ENCODE peak calls at places on chromosome 12, in ten cellular contexts. N is astrocyte; K is tibial artery; W is uterus; R is neuronal stem cell; Z is lung; U is fibroblast of lung; F is tibial nerve; L is adrenal gland; J is CD4-positive, alpha-beta memory T cell. P is an unnamed sample. For H3K4me1 and H3K36me3, the result is how much of the 10 kb centered on the place peaks cover.

GRCh38 chr12:40439771-40440492 is 215.1 kb downstream of the LRRK2 start:
- DNase-seq in U (no peak), J (no peak), W (no peak), N (no peak), L (no peak), F (no peak), K (no peak), Z (no peak), R (no peak), P (no peak)

GRCh38 chr12:80044694-80045046 is 54.7 kb upstream of the OTOGL start:
- DNase-seq in R (no peak), N (peak), K (no peak), W (no peak), F (no peak), U (peak), L (no peak), Z (no peak), J (no peak), P (no peak)

GRCh38 chr12:119864591-119864990 is 12.5 kb downstream of the CIT start:
- DNase-seq in N (no peak), F (no peak), R (no peak), L (no peak), K (no peak), W (no peak), Z (no peak), U (no peak), J (no peak), P (no peak)

GRCh38 chr12:56688846-56689113 is 696 bp upstream of the PTGES3 start:
- DNase-seq in L (no peak), J (no peak), K (no peak), N (no peak), U (no peak), R (no peak), Z (no peak), W (no peak), F (no peak), P (no peak)

GRCh38 chr12:53078425-53079225 is 565 bp downstream of the SPRYD3 start:
- DNase-seq in K (peak), R (no peak), U (peak), Z (no peak), J (no peak), W (no peak), F (no peak), N (no peak), L (peak), P (no peak)

GRCh38 chr12:56080556-56081138 is 682 bp downstream of the ERBB3 start:
- DNase-seq in J (no peak), W (no peak), U (no peak), F (no peak), K (no peak), R (no peak), N (no peak), L (no peak), Z (peak), P (no peak)

GRCh38 chr12:104360988-104361707 is 57.6 kb downstream of the EID3 start:
- DNase-seq in N (peak), R (no peak), Z (no peak), K (no peak), W (no peak), U (peak), J (no peak), F (no peak), L (no peak), P (no peak)

GRCh38 chr12:79698966-79699365 is 8.2 kb upstream of the PAWR start:
- DNase-seq in R (no peak), W (no peak), L (no peak), F (no peak), Z (no peak), U (no peak), N (no peak), K (no peak), J (no peak), P (no peak)

GRCh38 chr12:127485528-127485927 is 781.4 kb upstream of the TMEM132C start:
- DNase-seq in F (no peak), Z (no peak), W (no peak), U (peak), J (no peak), K (no peak), R (no peak), L (no peak), N (peak), P (no peak)

GRCh38 chr12:47768323-47768811 is 4.7 kb upstream of the SLC48A1 start:
- DNase-seq in Z (no peak), U (peak), W (no peak), K (no peak), F (no peak), J (no peak), R (no peak), L (no peak), N (peak), P (no peak)

GRCh38 chr12:47808574-47809380 is 10.9 kb downstream of the HDAC7 start:
- DNase-seq in L (no peak), N (no peak), R (no peak), U (no peak), F (no peak), W (no peak), J (peak), K (no peak), Z (no peak), P (peak)

GRCh38 chr12:120132437-120132836 is 15.9 kb upstream of the RAB35 start:
- DNase-seq in K (no peak), F (no peak), Z (no peak), J (no peak), N (no peak), R (no peak), L (no peak), W (no peak), U (no peak), P (no peak)

GRCh38 chr12:97567619-97568110 is 105.1 kb downstream of the RMST start:
- DNase-seq in R (no peak), K (no peak), W (no peak), L (no peak), Z (no peak), F (no peak), J (no peak), N (no peak), U (no peak), P (no peak)

GRCh38 chr12:613996-614726 is 49.1 kb downstream of the NINJ2 start:
- DNase-seq in N (no peak), F (no peak), K (peak), R (no peak), Z (no peak), J (peak), L (no peak), U (peak), W (no peak), P (no peak)

GRCh38 chr12:12810507-12811143 is 2.5 kb upstream of the DDX47 start:
- DNase-seq in W (no peak), F (no peak), N (no peak), R (no peak), Z (no peak), L (no peak), U (no peak), K (no peak), J (no peak), P (no peak)

GRCh38 chr12:25495336-25496097 is 57.6 kb downstream of the LMNTD1 start:
- DNase-seq in U (peak), K (no peak), R (no peak), Z (no peak), W (no peak), L (no peak), F (no peak), J (no peak), N (peak), P (no peak)

GRCh38 chr12:6230321-6231110 is 30.3 kb downstream of the CD9 start:
- DNase-seq in R (no peak), J (peak), U (peak), F (peak), W (peak), L (peak), K (peak), Z (peak), N (peak), P (peak)

GRCh38 chr12:1912580-1913376 is 5.7 kb downstream of the CACNA2D4 start:
- DNase-seq in J (no peak), R (no peak), N (no peak), Z (peak), U (no peak), L (peak), W (peak), F (no peak), K (no peak), P (no peak)

GRCh38 chr12:43044241-43044640 is 454.7 kb upstream of the PRICKLE1 start:
- DNase-seq in U (no peak), Z (no peak), R (no peak), L (no peak), N (no peak), W (no peak), F (no peak), K (no peak), J (no peak), P (no peak)

GRCh38 chr12:114168061-114168460 is 201.9 kb upstream of the RBM19 start:
- DNase-seq in Z (no peak), J (no peak), W (no peak), U (peak), F (no peak), N (peak), R (no peak), L (no peak), K (no peak), P (no peak)

GRCh38 chr12:30764251-30764650 is 9.5 kb upstream of the CAPRIN2 start:
- DNase-seq in W (no peak), U (no peak), N (no peak), J (no peak), F (no peak), K (no peak), R (no peak), Z (no peak), L (no peak), P (no peak)

GRCh38 chr12:49352351-49352750 is 5.7 kb downstream of the DNAJC22 start:
- DNase-seq in F (no peak), L (no peak), N (no peak), Z (no peak), U (no peak), J (no peak), K (peak), W (no peak), R (no peak), P (no peak)
- H3K27ac ChIP-seq in F (no peak), L (no peak), N (no peak), Z (no peak), U (no peak), J (no peak), K (no peak), W (no peak), R (no peak), P (no peak)

GRCh38 chr12:124486346-124486963 is 81.0 kb downstream of the NCOR2 start:
- DNase-seq in F (no peak), Z (no peak), N (no peak), J (no peak), R (no peak), K (no peak), L (no peak), U (no peak), W (no peak), P (no peak)
- H3K4me1 ChIP-seq in F (under half), Z (under half), N (under half), J (under half), R (under half), K (under half), L (under half), U (under half), W (under half), P (under half)

GRCh38 chr12:132635076-132635955 is 16.7 kb downstream of the P2RX2 start:
- DNase-seq in F (no peak), Z (no peak), N (no peak), J (no peak), L (no peak), R (no peak), K (peak), W (no peak), U (no peak), P (no peak)

GRCh38 chr12:132640936-132641335 is 22.4 kb downstream of the P2RX2 start:
- DNase-seq in Z (no peak), F (no peak), N (no peak), J (no peak), L (no peak), K (peak), R (no peak), U (no peak), W (no peak), P (no peak)

GRCh38 chr12:132638541-132639408 is 20.2 kb downstream of the P2RX2 start:
- DNase-seq in K (no peak), F (peak), Z (no peak), J (no peak), N (peak), U (peak), W (peak), R (no peak), L (no peak), P (no peak)

GRCh38 chr12:132639996-132640520 is 21.5 kb downstream of the P2RX2 start:
- DNase-seq in Z (no peak), N (no peak), W (no peak), K (peak), R (no peak), F (no peak), L (no peak), J (no peak), U (no peak), P (no peak)

DNA sequence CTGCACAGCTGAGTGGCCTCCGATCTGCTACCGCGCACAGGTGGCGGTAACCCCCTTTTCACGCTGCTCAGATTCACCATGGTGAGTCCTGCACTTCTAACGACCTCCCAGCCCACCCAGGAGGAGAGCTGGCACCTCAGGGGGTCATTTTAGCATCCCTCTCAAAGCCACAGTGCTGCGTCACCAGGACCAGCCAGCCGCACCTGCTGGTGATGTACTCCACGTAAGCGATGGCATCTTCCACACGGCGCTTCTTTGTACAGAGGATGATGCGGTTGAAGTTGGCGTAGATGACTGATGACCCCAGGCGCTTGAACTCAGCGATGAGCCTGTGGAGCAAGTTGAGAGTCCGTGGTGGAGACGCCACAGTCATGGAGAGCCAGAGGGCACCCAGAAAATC is 19.2 kb downstream of the P2RX2 start:
- DNase-seq in W (no peak), N (no peak), L (no peak), K (no peak), F (no peak), R (no peak), U (no peak), Z (no peak), J (no peak), P (no peak)
- H3K36me3 ChIP-seq in W (under half), N (under half), L (under half), K (half or more), F (under half), R (half or more), U (under half), Z (half or more), J (half or more), P (half or more)

GRCh38 chr12:19402211-19402610 is 37.1 kb upstream of the AEBP2 start:
- DNase-seq in W (no peak), R (no peak), F (no peak), J (no peak), L (no peak), U (no peak), Z (no peak), K (no peak), N (no peak), P (no peak)
- H3K27ac ChIP-seq in W (no peak), R (no peak), F (no peak), J (no peak), L (no peak), U (no peak), Z (no peak), K (no peak), N (no peak), P (no peak)

DNA sequence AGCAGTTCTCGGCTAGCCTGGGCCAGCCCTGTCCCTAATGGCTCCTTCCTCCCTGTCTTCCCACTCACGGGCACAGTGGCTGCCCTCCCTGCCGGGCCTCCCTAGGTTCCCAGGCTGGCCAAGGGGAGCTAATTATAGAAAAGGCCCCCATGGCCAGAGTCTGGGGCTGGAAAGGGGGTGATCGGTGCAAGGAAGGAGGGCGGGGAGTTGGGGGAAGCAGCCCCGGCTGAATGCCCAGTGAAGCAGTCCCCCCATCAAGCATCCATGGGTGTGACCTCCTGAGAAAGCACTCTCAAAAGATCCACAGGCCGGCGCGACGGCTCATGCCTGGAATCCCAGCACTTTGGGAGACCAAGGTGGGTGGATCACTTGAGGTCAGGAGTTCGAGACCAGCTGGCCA is 54.9 kb downstream of the TESC start:
- DNase-seq in R (no peak), J (no peak), F (no peak), N (no peak), U (no peak), W (no peak), K (no peak), L (no peak), Z (no peak), P (no peak)
- H3K4me1 ChIP-seq in R (under half), J (under half), F (under half), N (under half), U (under half), W (under half), K (under half), L (under half), Z (under half), P (under half)

GRCh38 chr12:118391424-118391823 is 15.1 kb downstream of the SUDS3 start:
- DNase-seq in K (no peak), F (no peak), W (no peak), J (no peak), L (no peak), N (no peak), Z (no peak), R (no peak), U (no peak), P (no peak)

DNA sequence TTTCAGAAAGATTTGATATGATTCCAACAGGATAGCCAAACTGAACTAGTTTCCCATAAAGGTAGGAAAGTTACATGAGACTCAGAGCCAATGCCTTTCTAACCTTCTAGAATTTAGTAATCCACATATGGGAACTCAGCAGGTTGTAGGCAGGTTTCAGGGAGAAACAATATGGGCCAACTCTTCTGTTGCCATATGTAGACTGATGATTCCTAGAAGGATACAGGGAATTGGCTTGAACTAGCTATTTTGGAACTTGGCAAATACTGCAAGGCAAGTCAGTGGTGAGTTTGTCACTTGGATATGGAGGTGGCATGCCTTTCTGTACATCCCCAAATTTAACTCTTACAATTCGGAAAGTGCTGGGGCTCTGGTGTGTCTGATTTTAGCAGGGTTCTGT is 15.5 kb downstream of the SUDS3 start:
- DNase-seq in U (no peak), N (no peak), F (no peak), K (no peak), Z (no peak), L (no peak), J (no peak), R (no peak), W (no peak), P (no peak)
- H3K36me3 ChIP-seq in U (under half), N (under half), F (under half), K (half or more), Z (half or more), L (half or more), J (half or more), R (under half), W (under half), P (half or more)

DNA sequence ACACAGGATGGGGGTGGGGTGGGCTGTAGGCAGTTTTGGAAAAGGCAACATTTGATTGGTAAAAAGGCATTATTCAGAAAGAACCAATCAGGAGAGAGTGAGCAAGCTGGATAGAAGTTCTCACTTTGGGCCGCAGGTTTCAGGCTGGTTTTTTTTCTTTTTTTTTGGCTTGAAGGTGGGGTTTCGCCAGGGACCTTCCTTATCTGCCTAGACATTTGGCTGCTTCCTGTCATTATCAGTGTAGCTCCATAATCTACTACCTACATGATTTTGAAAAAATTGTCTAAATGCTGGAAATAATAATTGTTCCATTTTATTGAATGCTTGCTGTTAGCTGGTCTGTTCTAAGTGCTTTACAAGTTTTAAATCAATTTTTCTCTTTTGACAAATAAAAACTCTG is 649.0 kb downstream of the TMTC2 start:
- DNase-seq in N (no peak), Z (no peak), U (no peak), J (no peak), L (no peak), W (no peak), F (no peak), R (no peak), K (no peak), P (no peak)
- H3K27ac ChIP-seq in N (no peak), Z (no peak), U (no peak), J (no peak), L (no peak), W (no peak), F (no peak), R (no peak), K (no peak), P (no peak)

GRCh38 chr12:116125981-116126566 is 151.4 kb downstream of the MED13L start:
- DNase-seq in F (no peak), L (no peak), W (no peak), Z (no peak), N (peak), J (no peak), K (no peak), U (peak), R (no peak), P (no peak)
- H3K4me1 ChIP-seq in F (under half), L (half or more), W (under half), Z (under half), N (under half), J (half or more), K (half or more), U (under half), R (under half), P (under half)

DNA sequence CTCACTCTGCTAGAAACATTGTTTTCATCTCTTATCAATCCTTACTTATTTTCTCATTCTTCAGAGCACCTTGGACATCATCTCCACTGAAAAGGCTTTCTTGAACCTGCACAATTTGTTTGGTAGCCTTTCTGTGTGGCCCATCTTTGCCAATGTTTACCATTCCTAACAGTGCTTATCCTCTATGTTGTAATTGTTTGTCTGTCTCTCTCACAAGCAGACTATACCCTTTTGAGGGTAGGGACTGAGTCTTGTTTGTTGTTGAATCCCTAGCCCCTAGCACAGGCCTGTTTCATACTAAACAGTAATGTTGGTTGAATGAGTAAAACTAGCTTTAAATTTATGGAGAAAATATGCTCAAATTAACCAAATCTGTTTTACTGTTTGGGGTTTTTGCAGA is 9.2 kb downstream of the MRPL42 start:
- DNase-seq in R (no peak), N (no peak), F (no peak), K (no peak), L (no peak), J (no peak), Z (no peak), W (no peak), U (no peak), P (no peak)
- H3K36me3 ChIP-seq in R (under half), N (under half), F (under half), K (under half), L (under half), J (under half), Z (under half), W (under half), U (under half), P (half or more)

DNA sequence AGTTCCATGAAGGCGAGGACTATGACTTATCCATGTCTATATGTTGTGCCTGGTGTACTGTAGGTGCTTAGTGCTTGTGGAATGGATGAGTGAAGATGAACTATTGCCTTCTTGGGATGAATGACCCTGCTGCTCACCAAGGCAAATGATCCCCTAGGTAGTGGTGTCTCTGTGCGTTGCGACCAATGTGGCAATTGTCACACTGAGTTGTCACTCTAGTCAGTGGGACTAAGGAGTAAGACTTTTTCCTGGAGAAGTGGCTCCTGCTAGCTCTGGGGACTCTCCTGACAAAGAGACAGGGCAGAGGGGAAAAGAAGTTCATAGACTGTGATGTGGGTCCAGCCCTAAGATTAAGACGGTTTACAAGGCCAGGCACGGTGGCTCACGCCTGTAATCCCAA is 3.4 kb upstream of the ACVR1B start:
- DNase-seq in U (no peak), K (no peak), Z (no peak), L (no peak), J (no peak), N (no peak), W (no peak), F (no peak), R (no peak), P (no peak)
- H3K27ac ChIP-seq in U (no peak), K (no peak), Z (no peak), L (no peak), J (no peak), N (no peak), W (no peak), F (no peak), R (no peak), P (no peak)

P was measured in CD4-positive, CD25-positive, alpha-beta regulatory T cell.